ENCODE peak calls at places on chromosomes 3 and 15, in six cellular contexts. One of them, this sample, is unnamed.
A peak's percentile ranks its signal among the peaks of the same experiment; 100 is the strongest.

GRCh38 chr3:151856106-151856505 is 17.3 kb upstream of the SUCNR1 start:
- DNase-seq in cardiac muscle cell: no peak
- DNase-seq in bronchial epithelial cell: no peak
- DNase-seq in DND-41: no peak
- DNase-seq in H9: no peak
- DNase-seq in fibroblast of lung: peak; percentile 16
- DNase-seq in this sample: no peak

GRCh38 chr15:90230071-90230494 is 3.7 kb downstream of the CIB1 start:
- DNase-seq in cardiac muscle cell: no peak
- DNase-seq in bronchial epithelial cell: no peak
- DNase-seq in DND-41: no peak
- DNase-seq in H9: no peak
- DNase-seq in fibroblast of lung: no peak
- DNase-seq in this sample: no peak

GRCh38 chr3:58693929-58694850 is 27.6 kb upstream of the FAM3D start:
- DNase-seq in cardiac muscle cell: no peak
- DNase-seq in bronchial epithelial cell: no peak
- DNase-seq in DND-41: no peak
- DNase-seq in H9: no peak
- DNase-seq in fibroblast of lung: no peak
- DNase-seq in this sample: no peak

GRCh38 chr15:68691667-68692066 is 112.9 kb downstream of the CORO2B start:
- DNase-seq in cardiac muscle cell: peak; percentile 6
- DNase-seq in bronchial epithelial cell: no peak
- DNase-seq in DND-41: no peak
- DNase-seq in H9: no peak
- DNase-seq in fibroblast of lung: peak; percentile 9
- DNase-seq in this sample: no peak

GRCh38 chr15:43330780-43331086 is 360 bp upstream of the LCMT2 start:
- DNase-seq in cardiac muscle cell: no peak
- DNase-seq in bronchial epithelial cell: no peak
- DNase-seq in DND-41: no peak
- DNase-seq in H9: no peak
- DNase-seq in fibroblast of lung: no peak
- DNase-seq in this sample: no peak

GRCh38 chr15:89822030-89822429 is 7.4 kb upstream of the ANPEP start:
- DNase-seq in cardiac muscle cell: no peak
- DNase-seq in bronchial epithelial cell: no peak
- DNase-seq in DND-41: no peak
- DNase-seq in H9: no peak
- DNase-seq in fibroblast of lung: no peak
- DNase-seq in this sample: no peak

GRCh38 chr3:184716652-184717607 is 5.1 kb upstream of the MAGEF1 start:
- DNase-seq in cardiac muscle cell: peak; percentile 66
- DNase-seq in bronchial epithelial cell: peak; percentile 73
- DNase-seq in DND-41: no peak
- DNase-seq in H9: peak; percentile 60
- DNase-seq in fibroblast of lung: peak; percentile 73
- DNase-seq in this sample: no peak

GRCh38 chr15:38554354-38554753 is 10.3 kb downstream of the RASGRP1 start:
- DNase-seq in cardiac muscle cell: no peak
- DNase-seq in bronchial epithelial cell: no peak
- DNase-seq in DND-41: no peak
- DNase-seq in H9: no peak
- DNase-seq in fibroblast of lung: peak; percentile 71
- DNase-seq in this sample: peak; percentile 67

GRCh38 chr3:193928354-193929209 is 207.4 kb upstream of the HES1 start:
- DNase-seq in cardiac muscle cell: peak; percentile 51
- DNase-seq in bronchial epithelial cell: peak; percentile 73
- DNase-seq in DND-41: no peak
- DNase-seq in H9: no peak
- DNase-seq in fibroblast of lung: peak; percentile 53
- DNase-seq in this sample: no peak

GRCh38 chr3:166986000-166986399 is 394.1 kb downstream of the ZBBX start:
- DNase-seq in cardiac muscle cell: no peak
- DNase-seq in bronchial epithelial cell: no peak
- DNase-seq in DND-41: no peak
- DNase-seq in H9: no peak
- DNase-seq in fibroblast of lung: peak; percentile 19
- DNase-seq in this sample: no peak

GRCh38 chr15:60635507-60636352 is 156.8 kb upstream of the ICE2 start:
- DNase-seq in cardiac muscle cell: peak; percentile 38
- DNase-seq in bronchial epithelial cell: no peak
- DNase-seq in DND-41: no peak
- DNase-seq in H9: no peak
- DNase-seq in fibroblast of lung: peak; percentile 36
- DNase-seq in this sample: no peak

GRCh38 chr3:32146669-32147315 is 40.4 kb downstream of the GPD1L start:
- DNase-seq in cardiac muscle cell: no peak
- DNase-seq in bronchial epithelial cell: peak; percentile 27
- DNase-seq in DND-41: no peak
- DNase-seq in H9: no peak
- DNase-seq in fibroblast of lung: no peak
- DNase-seq in this sample: no peak

GRCh38 chr3:60809857-60810256 is 441.4 kb downstream of the FHIT start:
- DNase-seq in cardiac muscle cell: peak; percentile 6
- DNase-seq in bronchial epithelial cell: peak; percentile 94
- DNase-seq in DND-41: no peak
- DNase-seq in H9: no peak
- DNase-seq in fibroblast of lung: peak; percentile 15
- DNase-seq in this sample: no peak

GRCh38 chr15:97745481-97746071 is 214.9 kb upstream of the ARRDC4 start:
- DNase-seq in cardiac muscle cell: peak; percentile 18
- DNase-seq in bronchial epithelial cell: peak; percentile 28
- DNase-seq in DND-41: peak; percentile 54
- DNase-seq in H9: peak; percentile 49
- DNase-seq in fibroblast of lung: no peak
- DNase-seq in this sample: peak; percentile 56

GRCh38 chr15:59678620-59679019 is 10.5 kb downstream of the BNIP2 start:
- DNase-seq in cardiac muscle cell: peak; percentile 51
- DNase-seq in bronchial epithelial cell: no peak
- DNase-seq in DND-41: no peak
- DNase-seq in H9: no peak
- DNase-seq in fibroblast of lung: no peak
- DNase-seq in this sample: no peak

DNA sequence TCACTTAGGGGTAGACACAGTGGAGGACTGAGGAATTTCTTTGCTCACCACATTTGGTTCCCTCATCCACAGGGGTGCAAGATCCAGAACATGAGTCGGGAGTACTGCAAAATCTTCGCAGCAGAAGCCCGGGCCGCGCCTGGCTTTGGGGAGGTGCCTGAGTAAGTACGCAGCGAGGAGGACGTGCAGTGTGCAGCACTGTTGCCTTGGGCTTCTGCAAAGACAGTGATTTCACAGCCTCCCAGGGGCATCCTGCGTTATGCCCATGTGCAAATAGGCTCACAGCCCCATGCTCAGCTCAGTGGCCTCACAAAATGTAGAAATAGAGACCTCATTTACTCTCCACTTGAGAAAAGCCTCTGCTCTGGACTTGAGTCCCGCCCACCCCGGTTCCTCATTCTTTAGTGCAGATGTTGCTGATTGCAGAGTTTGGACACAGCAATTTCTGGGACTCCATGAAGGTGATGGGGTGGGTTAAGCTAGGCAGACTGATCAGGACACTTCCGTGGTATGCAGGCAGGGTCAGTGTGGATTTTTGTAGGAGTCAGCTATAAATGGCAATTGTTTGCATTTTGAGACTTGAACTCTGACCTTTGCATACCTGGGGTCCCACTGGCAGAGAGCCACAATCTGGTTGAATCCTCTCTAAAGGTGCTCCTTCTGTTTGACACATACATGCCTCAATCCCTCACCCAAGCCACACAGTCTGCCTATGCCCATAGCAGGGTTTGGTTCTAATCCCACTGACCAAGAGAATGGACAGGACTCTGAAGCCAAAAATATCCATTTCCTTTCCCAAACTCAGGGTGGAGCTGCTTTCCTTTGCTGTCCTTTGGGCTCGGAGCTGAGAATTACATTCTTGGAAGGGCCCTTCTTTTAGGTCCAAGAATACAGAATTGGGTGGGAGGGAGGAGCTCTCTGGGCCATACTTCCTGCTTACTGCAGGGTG is 20.7 kb upstream of the SLC28A1 start:
- DNase-seq in cardiac muscle cell: peak; percentile 62
- DNase-seq in bronchial epithelial cell: no peak
- DNase-seq in DND-41: no peak
- DNase-seq in H9: no peak
- DNase-seq in fibroblast of lung: peak; percentile 8
- DNase-seq in this sample: no peak
- TF ChIP-seq CTCF in cardiac muscle cell: peak; percentile 39
- TF ChIP-seq CTCF in bronchial epithelial cell: no peak
- TF ChIP-seq CTCF in DND-41: no peak
- TF ChIP-seq CTCF in H9: peak; percentile 22
- TF ChIP-seq CTCF in fibroblast of lung: peak; percentile 40
- TF ChIP-seq CTCF in this sample: no peak

GRCh38 chr3:138862924-138863775 is 28.4 kb upstream of the PIK3CB start:
- DNase-seq in cardiac muscle cell: peak; percentile 63
- DNase-seq in bronchial epithelial cell: peak; percentile 97
- DNase-seq in DND-41: no peak
- DNase-seq in H9: peak; percentile 57
- DNase-seq in fibroblast of lung: peak; percentile 79
- DNase-seq in this sample: peak; percentile 13
- TF ChIP-seq CTCF in cardiac muscle cell: no peak
- TF ChIP-seq CTCF in bronchial epithelial cell: no peak
- TF ChIP-seq CTCF in DND-41: no peak
- TF ChIP-seq CTCF in H9: no peak
- TF ChIP-seq CTCF in fibroblast of lung: no peak
- TF ChIP-seq CTCF in this sample: no peak

DNA sequence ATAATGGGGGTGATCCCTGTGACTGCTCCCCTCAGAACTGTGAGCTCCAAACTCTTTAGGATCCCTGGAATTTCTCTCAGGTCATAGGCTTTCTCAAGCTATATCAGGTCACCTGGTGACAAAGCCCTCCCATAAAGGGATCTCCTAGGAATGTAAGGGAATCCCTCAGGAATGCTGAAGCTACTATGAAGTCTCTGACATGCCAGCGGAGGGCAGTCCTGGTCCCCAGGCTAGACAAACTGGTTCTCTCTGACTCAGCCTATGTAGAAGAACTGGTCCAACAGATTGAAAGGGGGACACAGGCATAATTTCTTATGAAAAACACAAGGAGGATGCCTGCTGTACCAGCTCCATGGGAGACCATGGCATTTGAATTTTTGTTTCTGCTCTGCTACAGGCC is 6.7 kb downstream of the LPCAT4 start:
- DNase-seq in cardiac muscle cell: no peak
- DNase-seq in bronchial epithelial cell: peak; percentile 80
- DNase-seq in DND-41: no peak
- DNase-seq in H9: no peak
- DNase-seq in fibroblast of lung: no peak
- DNase-seq in this sample: no peak
- TF ChIP-seq CTCF in cardiac muscle cell: no peak
- TF ChIP-seq CTCF in bronchial epithelial cell: no peak
- TF ChIP-seq CTCF in DND-41: no peak
- TF ChIP-seq CTCF in H9: no peak
- TF ChIP-seq CTCF in fibroblast of lung: no peak
- TF ChIP-seq CTCF in this sample: no peak

GRCh38 chr3:65436580-65436979 is 602.1 kb downstream of the MAGI1 start:
- DNase-seq in cardiac muscle cell: peak; percentile 13
- DNase-seq in bronchial epithelial cell: no peak
- DNase-seq in DND-41: no peak
- DNase-seq in H9: no peak
- DNase-seq in fibroblast of lung: no peak
- DNase-seq in this sample: peak; percentile 2
- TF ChIP-seq CTCF in cardiac muscle cell: peak; percentile 33
- TF ChIP-seq CTCF in bronchial epithelial cell: peak; percentile 16
- TF ChIP-seq CTCF in DND-41: peak; percentile 36
- TF ChIP-seq CTCF in H9: peak; percentile 71
- TF ChIP-seq CTCF in fibroblast of lung: no peak
- TF ChIP-seq CTCF in this sample: no peak

GRCh38 chr3:30493912-30494311 is 112.5 kb upstream of the TGFBR2 start:
- DNase-seq in cardiac muscle cell: peak; percentile 89
- DNase-seq in bronchial epithelial cell: peak; percentile 34
- DNase-seq in DND-41: no peak
- DNase-seq in H9: no peak
- DNase-seq in fibroblast of lung: peak; percentile 76
- DNase-seq in this sample: no peak
- TF ChIP-seq CTCF in cardiac muscle cell: no peak
- TF ChIP-seq CTCF in bronchial epithelial cell: no peak
- TF ChIP-seq CTCF in DND-41: no peak
- TF ChIP-seq CTCF in H9: no peak
- TF ChIP-seq CTCF in fibroblast of lung: no peak
- TF ChIP-seq CTCF in this sample: no peak

GRCh38 chr15:66588537-66588936 is 22.7 kb upstream of the LCTL start:
- DNase-seq in cardiac muscle cell: no peak
- DNase-seq in bronchial epithelial cell: no peak
- DNase-seq in DND-41: no peak
- DNase-seq in H9: peak; percentile 74
- DNase-seq in fibroblast of lung: no peak
- DNase-seq in this sample: peak; percentile 12
- TF ChIP-seq CTCF in cardiac muscle cell: peak; percentile 25
- TF ChIP-seq CTCF in bronchial epithelial cell: peak; percentile 3
- TF ChIP-seq CTCF in DND-41: no peak
- TF ChIP-seq CTCF in H9: peak; percentile 76
- TF ChIP-seq CTCF in fibroblast of lung: no peak
- TF ChIP-seq CTCF in this sample: no peak

This sample was measured in activated CD8-positive, alpha-beta T cell treated with anti-CD3 and anti-CD28 coated beads for 36 hours.